ENCODE peak calls at places on chromosomes 2 and 18, in nine cellular contexts. One of them, this sample, is unnamed.

GRCh38 chr2:191821078-191821477 is 25.8 kb downstream of the CAVIN2 start:
- DNase-seq in transverse colon: no peak
- DNase-seq in HepG2: no peak
- DNase-seq in breast epithelium: no peak
- DNase-seq in GM12878: no peak
- DNase-seq in stomach: no peak
- DNase-seq in ovary: no peak
- DNase-seq in esophagus squamous epithelium: no peak
- DNase-seq in A549: no peak
- DNase-seq in this sample: no peak

GRCh38 chr2:207133862-207134519 is 31.8 kb downstream of the KLF7 start:
- DNase-seq in transverse colon: peak
- DNase-seq in HepG2: no peak
- DNase-seq in breast epithelium: no peak
- DNase-seq in GM12878: no peak
- DNase-seq in stomach: no peak
- DNase-seq in ovary: peak
- DNase-seq in esophagus squamous epithelium: no peak
- DNase-seq in A549: no peak
- DNase-seq in this sample: peak

GRCh38 chr2:234415706-234416105 is 81.2 kb downstream of the ARL4C start:
- DNase-seq in transverse colon: no peak
- DNase-seq in HepG2: no peak
- DNase-seq in breast epithelium: no peak
- DNase-seq in GM12878: no peak
- DNase-seq in stomach: no peak
- DNase-seq in ovary: no peak
- DNase-seq in esophagus squamous epithelium: no peak
- DNase-seq in A549: no peak
- DNase-seq in this sample: no peak

GRCh38 chr2:110875384-110875725 is 143.0 kb downstream of the ACOXL start:
- DNase-seq in transverse colon: no peak
- DNase-seq in HepG2: no peak
- DNase-seq in breast epithelium: no peak
- DNase-seq in GM12878: no peak
- DNase-seq in stomach: no peak
- DNase-seq in ovary: no peak
- DNase-seq in esophagus squamous epithelium: no peak
- DNase-seq in A549: no peak
- DNase-seq in this sample: no peak

GRCh38 chr2:63875143-63875542 is 33.4 kb downstream of the UGP2 start:
- DNase-seq in transverse colon: no peak
- DNase-seq in HepG2: no peak
- DNase-seq in breast epithelium: no peak
- DNase-seq in GM12878: no peak
- DNase-seq in stomach: no peak
- DNase-seq in ovary: no peak
- DNase-seq in esophagus squamous epithelium: no peak
- DNase-seq in A549: no peak
- DNase-seq in this sample: no peak

GRCh38 chr2:196607073-196607472 is 32.4 kb upstream of the CCDC150 start:
- DNase-seq in transverse colon: no peak
- DNase-seq in HepG2: no peak
- DNase-seq in breast epithelium: no peak
- DNase-seq in GM12878: no peak
- DNase-seq in stomach: no peak
- DNase-seq in ovary: no peak
- DNase-seq in esophagus squamous epithelium: no peak
- DNase-seq in A549: no peak
- DNase-seq in this sample: no peak

GRCh38 chr2:239275871-239276812 is 124.7 kb downstream of the HDAC4 start:
- DNase-seq in transverse colon: peak
- DNase-seq in HepG2: no peak
- DNase-seq in breast epithelium: no peak
- DNase-seq in GM12878: no peak
- DNase-seq in stomach: peak
- DNase-seq in ovary: peak
- DNase-seq in esophagus squamous epithelium: no peak
- DNase-seq in A549: no peak
- DNase-seq in this sample: no peak

GRCh38 chr2:109611467-109612095 is 2.2 kb downstream of the SEPTIN10 start:
- DNase-seq in transverse colon: no peak
- DNase-seq in HepG2: peak
- DNase-seq in breast epithelium: no peak
- DNase-seq in GM12878: no peak
- DNase-seq in stomach: no peak
- DNase-seq in ovary: no peak
- DNase-seq in esophagus squamous epithelium: no peak
- DNase-seq in A549: no peak
- DNase-seq in this sample: no peak

GRCh38 chr2:64524604-64525322 is 635 bp downstream of the AFTPH start:
- DNase-seq in transverse colon: peak
- DNase-seq in HepG2: peak
- DNase-seq in breast epithelium: no peak
- DNase-seq in GM12878: no peak
- DNase-seq in stomach: peak
- DNase-seq in ovary: no peak
- DNase-seq in esophagus squamous epithelium: no peak
- DNase-seq in A549: peak
- DNase-seq in this sample: no peak

GRCh38 chr2:58709274-58709673 is 468.1 kb upstream of the FANCL start:
- DNase-seq in transverse colon: no peak
- DNase-seq in HepG2: no peak
- DNase-seq in breast epithelium: no peak
- DNase-seq in GM12878: no peak
- DNase-seq in stomach: no peak
- DNase-seq in ovary: no peak
- DNase-seq in esophagus squamous epithelium: no peak
- DNase-seq in A549: no peak
- DNase-seq in this sample: no peak

GRCh38 chr2:190943706-190944105 is 63.1 kb downstream of the GLS start:
- DNase-seq in transverse colon: no peak
- DNase-seq in HepG2: no peak
- DNase-seq in breast epithelium: no peak
- DNase-seq in GM12878: no peak
- DNase-seq in stomach: no peak
- DNase-seq in ovary: no peak
- DNase-seq in esophagus squamous epithelium: no peak
- DNase-seq in A549: no peak
- DNase-seq in this sample: no peak

GRCh38 chr2:6081542-6081872 is 389.3 kb downstream of the SOX11 start:
- DNase-seq in transverse colon: no peak
- DNase-seq in HepG2: no peak
- DNase-seq in breast epithelium: no peak
- DNase-seq in GM12878: no peak
- DNase-seq in stomach: no peak
- DNase-seq in ovary: no peak
- DNase-seq in esophagus squamous epithelium: no peak
- DNase-seq in A549: no peak
- DNase-seq in this sample: no peak

GRCh38 chr18:57923606-57924005 is 120.4 kb upstream of the NEDD4L start:
- DNase-seq in transverse colon: no peak
- DNase-seq in HepG2: no peak
- DNase-seq in breast epithelium: no peak
- DNase-seq in GM12878: no peak
- DNase-seq in stomach: no peak
- DNase-seq in ovary: no peak
- DNase-seq in esophagus squamous epithelium: no peak
- DNase-seq in A549: no peak
- DNase-seq in this sample: no peak

GRCh38 chr2:1681017-1681318 is 63.3 kb downstream of the PXDN start:
- DNase-seq in transverse colon: no peak
- DNase-seq in HepG2: no peak
- DNase-seq in breast epithelium: no peak
- DNase-seq in GM12878: no peak
- DNase-seq in stomach: no peak
- DNase-seq in ovary: no peak
- DNase-seq in esophagus squamous epithelium: no peak
- DNase-seq in A549: no peak
- DNase-seq in this sample: no peak

GRCh38 chr2:203535078-203535783 is at the start of gene RAPH1:
- DNase-seq in transverse colon: peak
- DNase-seq in HepG2: peak
- DNase-seq in breast epithelium: peak
- DNase-seq in GM12878: no peak
- DNase-seq in stomach: peak
- DNase-seq in ovary: peak
- DNase-seq in esophagus squamous epithelium: no peak
- DNase-seq in A549: peak
- DNase-seq in this sample: peak

GRCh38 chr2:197500503-197501179 is 462 bp downstream of the HSPE1 start:
- DNase-seq in transverse colon: no peak
- DNase-seq in HepG2: no peak
- DNase-seq in breast epithelium: no peak
- DNase-seq in GM12878: no peak
- DNase-seq in stomach: no peak
- DNase-seq in ovary: no peak
- DNase-seq in esophagus squamous epithelium: no peak
- DNase-seq in A549: no peak
- DNase-seq in this sample: no peak

GRCh38 chr2:191869178-191869577 is 22.3 kb upstream of the CAVIN2 start:
- DNase-seq in transverse colon: peak
- DNase-seq in HepG2: peak
- DNase-seq in breast epithelium: no peak
- DNase-seq in GM12878: peak
- DNase-seq in stomach: no peak
- DNase-seq in ovary: no peak
- DNase-seq in esophagus squamous epithelium: no peak
- DNase-seq in A549: no peak
- DNase-seq in this sample: no peak

GRCh38 chr2:70726186-70726585 is 41.8 kb downstream of the ADD2 start:
- DNase-seq in transverse colon: no peak
- DNase-seq in HepG2: no peak
- DNase-seq in breast epithelium: no peak
- DNase-seq in GM12878: no peak
- DNase-seq in stomach: no peak
- DNase-seq in ovary: no peak
- DNase-seq in esophagus squamous epithelium: no peak
- DNase-seq in A549: no peak
- DNase-seq in this sample: no peak

GRCh38 chr18:12366794-12367193 is 10.2 kb downstream of the AFG3L2 start:
- DNase-seq in transverse colon: no peak
- DNase-seq in HepG2: no peak
- DNase-seq in breast epithelium: no peak
- DNase-seq in GM12878: no peak
- DNase-seq in stomach: no peak
- DNase-seq in ovary: no peak
- DNase-seq in esophagus squamous epithelium: no peak
- DNase-seq in A549: no peak
- DNase-seq in this sample: no peak

GRCh38 chr2:233074106-233074505 is 14.0 kb downstream of the INPP5D start:
- DNase-seq in transverse colon: no peak
- DNase-seq in HepG2: no peak
- DNase-seq in breast epithelium: peak
- DNase-seq in GM12878: no peak
- DNase-seq in stomach: peak
- DNase-seq in ovary: no peak
- DNase-seq in esophagus squamous epithelium: no peak
- DNase-seq in A549: no peak
- DNase-seq in this sample: no peak

DNA sequence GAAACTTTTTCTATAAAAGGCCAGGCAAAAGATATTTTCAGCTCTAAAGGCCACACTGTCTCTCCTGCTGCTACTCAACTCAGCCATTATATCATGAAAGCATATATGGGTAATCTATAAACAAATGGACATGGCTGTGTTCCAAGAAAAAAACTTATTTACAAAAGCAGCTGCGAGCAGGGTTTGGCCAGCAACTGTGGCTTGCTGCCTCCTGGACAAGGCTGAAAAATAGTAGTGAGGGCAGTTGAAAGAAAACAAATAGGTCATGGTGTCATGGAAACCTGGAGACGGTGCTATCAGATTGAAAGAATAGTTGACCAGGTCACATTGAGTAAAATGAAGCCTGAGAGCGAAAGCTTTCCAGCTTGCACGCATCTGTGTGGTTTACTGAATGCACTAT is 89.2 kb upstream of the LRATD1 start:
- DNase-seq in transverse colon: no peak
- DNase-seq in HepG2: no peak
- DNase-seq in breast epithelium: no peak
- DNase-seq in GM12878: no peak
- DNase-seq in stomach: peak
- DNase-seq in ovary: no peak
- DNase-seq in esophagus squamous epithelium: no peak
- DNase-seq in A549: no peak
- DNase-seq in this sample: no peak
- TF ChIP-seq CTCF in transverse colon: no peak
- TF ChIP-seq CTCF in HepG2: no peak
- TF ChIP-seq CTCF in breast epithelium: no peak
- TF ChIP-seq CTCF in GM12878: no peak
- TF ChIP-seq CTCF in stomach: no peak
- TF ChIP-seq CTCF in ovary: no peak
- TF ChIP-seq CTCF in esophagus squamous epithelium: no peak
- TF ChIP-seq CTCF in A549: no peak
- TF ChIP-seq CTCF in this sample: no peak

GRCh38 chr18:35343936-35344735 is at the start of gene ZNF24:
- DNase-seq in transverse colon: peak
- DNase-seq in HepG2: peak
- DNase-seq in breast epithelium: peak
- DNase-seq in GM12878: peak
- DNase-seq in stomach: peak
- DNase-seq in ovary: peak
- DNase-seq in esophagus squamous epithelium: peak
- DNase-seq in A549: peak
- DNase-seq in this sample: peak
- TF ChIP-seq POLR2A in transverse colon: peak
- TF ChIP-seq POLR2A in HepG2: peak
- TF ChIP-seq POLR2A in breast epithelium: peak
- TF ChIP-seq POLR2A in GM12878: peak
- TF ChIP-seq POLR2A in stomach: peak
- TF ChIP-seq POLR2A in ovary: peak
- TF ChIP-seq POLR2A in esophagus squamous epithelium: no peak
- TF ChIP-seq POLR2A in A549: peak
- TF ChIP-seq POLR2A in this sample: peak

DNA sequence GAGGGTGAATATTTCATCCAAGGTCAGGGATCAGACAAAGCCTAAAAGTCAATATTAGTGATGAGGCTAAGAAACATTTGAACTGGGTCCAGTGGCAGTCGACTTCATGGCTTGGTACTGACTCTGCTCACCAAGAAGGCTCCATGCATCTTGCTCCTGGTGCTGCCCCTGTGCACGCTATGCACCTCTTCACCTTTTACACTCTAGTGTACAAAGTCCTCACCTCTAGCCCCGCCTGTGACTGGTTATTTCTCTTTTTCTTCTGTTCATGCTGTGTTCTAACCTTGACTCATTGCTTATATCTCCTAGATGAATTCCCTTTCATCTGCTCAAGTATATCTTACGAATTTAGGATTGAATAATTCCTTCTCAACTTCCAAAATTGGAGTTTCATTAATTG is 52.4 kb upstream of the ZNF385B start:
- DNase-seq in transverse colon: no peak
- DNase-seq in HepG2: no peak
- DNase-seq in breast epithelium: no peak
- DNase-seq in GM12878: no peak
- DNase-seq in stomach: no peak
- DNase-seq in ovary: no peak
- DNase-seq in esophagus squamous epithelium: no peak
- DNase-seq in A549: no peak
- DNase-seq in this sample: no peak
- TF ChIP-seq CTCF in transverse colon: no peak
- TF ChIP-seq CTCF in HepG2: no peak
- TF ChIP-seq CTCF in breast epithelium: no peak
- TF ChIP-seq CTCF in GM12878: no peak
- TF ChIP-seq CTCF in stomach: no peak
- TF ChIP-seq CTCF in ovary: no peak
- TF ChIP-seq CTCF in esophagus squamous epithelium: no peak
- TF ChIP-seq CTCF in A549: no peak
- TF ChIP-seq CTCF in this sample: no peak

GRCh38 chr2:16094851-16095250 is 154.5 kb downstream of the MYCN start:
- DNase-seq in transverse colon: no peak
- DNase-seq in HepG2: no peak
- DNase-seq in breast epithelium: no peak
- DNase-seq in GM12878: no peak
- DNase-seq in stomach: no peak
- DNase-seq in ovary: no peak
- DNase-seq in esophagus squamous epithelium: no peak
- DNase-seq in A549: no peak
- DNase-seq in this sample: no peak
- TF ChIP-seq POLR2A in transverse colon: no peak
- TF ChIP-seq POLR2A in HepG2: no peak
- TF ChIP-seq POLR2A in breast epithelium: no peak
- TF ChIP-seq POLR2A in GM12878: no peak
- TF ChIP-seq POLR2A in stomach: no peak
- TF ChIP-seq POLR2A in ovary: no peak
- TF ChIP-seq POLR2A in esophagus squamous epithelium: no peak
- TF ChIP-seq POLR2A in A549: no peak
- TF ChIP-seq POLR2A in this sample: no peak